ENCODE peak calls at places on chromosomes 16 and 17, in nine cellular contexts. F, R, E, W, V, J, K, A and C are unnamed samples.

GRCh38 chr16:56424404-56424765 is 960 bp downstream of the AMFR start:
- DNase-seq in F (no peak), R (no peak), E (no peak), W (no peak), V (peak; percentile 19), J (no peak), K (no peak), A (no peak), C (no peak)

GRCh38 chr17:8155341-8156173 is 3.4 kb upstream of the PER1 start:
- DNase-seq in F (no peak), R (no peak), E (no peak), W (no peak), V (no peak), J (no peak), K (peak; percentile 72), A (no peak), C (no peak)

GRCh38 chr17:42408076-42408475 is 15.0 kb downstream of the CAVIN1 start:
- DNase-seq in F (no peak), R (no peak), E (no peak), W (no peak), V (peak; percentile 69), J (peak; percentile 73), K (no peak), A (no peak), C (no peak)

GRCh38 chr17:81940538-81941483 is 3.7 kb upstream of the PYCR1 start:
- DNase-seq in F (peak; percentile 8), R (no peak), E (no peak), W (no peak), V (no peak), J (no peak), K (no peak), A (no peak), C (peak; percentile 1)

GRCh38 chr17:57643062-57643461 is 102.0 kb downstream of the CCDC182 start:
- DNase-seq in F (no peak), R (no peak), E (no peak), W (no peak), V (no peak), J (no peak), K (no peak), A (no peak), C (no peak)

GRCh38 chr16:11667824-11668589 is at the start of gene SNN:
- DNase-seq in F (peak; percentile 95), R (peak; percentile 87), E (peak; percentile 72), W (peak; percentile 24), V (peak; percentile 89), J (peak; percentile 92), K (peak; percentile 86), A (peak; percentile 19), C (peak; percentile 80)

GRCh38 chr16:4172070-4172469 is 55.8 kb upstream of the ADCY9 start:
- DNase-seq in F (no peak), R (no peak), E (peak; percentile 86), W (peak; percentile 18), V (peak; percentile 37), J (no peak), K (no peak), A (no peak), C (peak; percentile 51)

GRCh38 chr17:41329279-41329925 is 13.9 kb upstream of the KRTAP17-1 start:
- DNase-seq in F (peak; percentile 63), R (no peak), E (peak; percentile 56), W (no peak), V (peak; percentile 43), J (no peak), K (peak; percentile 35), A (peak; percentile 14), C (no peak)

GRCh38 chr16:67719778-67720144 is 645 bp upstream of the GFOD2 start:
- DNase-seq in F (peak; percentile 24), R (no peak), E (peak; percentile 63), W (peak; percentile 11), V (peak; percentile 61), J (peak; percentile 38), K (peak; percentile 21), A (no peak), C (peak; percentile 22)

GRCh38 chr16:84635702-84636101 is 12.6 kb upstream of the KLHL36 start:
- DNase-seq in F (no peak), R (no peak), E (no peak), W (no peak), V (no peak), J (no peak), K (no peak), A (no peak), C (no peak)

GRCh38 chr16:48901712-48902374 is 291.9 kb upstream of the N4BP1 start:
- DNase-seq in F (no peak), R (no peak), E (no peak), W (no peak), V (no peak), J (no peak), K (no peak), A (no peak), C (no peak)

GRCh38 chr17:65283704-65284103 is 146.5 kb downstream of the RGS9 start:
- DNase-seq in F (no peak), R (no peak), E (peak; percentile 26), W (no peak), V (peak; percentile 45), J (no peak), K (no peak), A (no peak), C (peak; percentile 36)

GRCh38 chr16:86868746-86869145 is 290.4 kb downstream of the FOXL1 start:
- DNase-seq in F (no peak), R (no peak), E (no peak), W (no peak), V (no peak), J (no peak), K (no peak), A (no peak), C (no peak)